ENCODE peak calls at places on chromosomes 2 and 18, in seven cellular contexts. Y is PC-3, X is aorta, D is upper lobe of left lung, J is GM12878, S is fibroblast of lung, I is OCI-LY7. T is an unnamed sample.

GRCh38 chr2:68151037-68151436 is 6.7 kb upstream of the PNO1 start:
- DNase-seq in Y (no peak), X (no peak), D (no peak), J (no peak), S (no peak), I (peak; percentile 17), T (no peak)

GRCh38 chr2:199115169-199115568 is 342.6 kb downstream of the SATB2 start:
- DNase-seq in Y (no peak), X (no peak), D (no peak), J (no peak), S (no peak), I (no peak), T (no peak)

GRCh38 chr2:176699098-176699497 is 429.9 kb downstream of the MTX2 start:
- DNase-seq in Y (no peak), X (no peak), D (no peak), J (no peak), S (no peak), I (no peak), T (no peak)

GRCh38 chr18:36814994-36815393 is 13.8 kb downstream of the TPGS2 start:
- DNase-seq in Y (no peak), X (no peak), D (no peak), J (no peak), S (no peak), I (no peak), T (no peak)

GRCh38 chr2:135657806-135658582 is 83.7 kb upstream of the UBXN4 start:
- DNase-seq in Y (no peak), X (no peak), D (no peak), J (peak; percentile 38), S (no peak), I (no peak), T (no peak)

GRCh38 chr2:39264733-39265132 is 21.0 kb upstream of the CDKL4 start:
- DNase-seq in Y (no peak), X (no peak), D (no peak), J (no peak), S (no peak), I (peak; percentile 80), T (no peak)

GRCh38 chr2:128444044-128444771 is 125.5 kb upstream of the HS6ST1 start:
- DNase-seq in Y (no peak), X (no peak), D (no peak), J (no peak), S (no peak), I (no peak), T (no peak)

GRCh38 chr18:79547413-79548076 is 132.1 kb upstream of the CTDP1 start:
- DNase-seq in Y (no peak), X (peak; percentile 28), D (peak; percentile 14), J (no peak), S (no peak), I (no peak), T (no peak)

GRCh38 chr2:85852979-85853498 is 35.8 kb downstream of the ST3GAL5 start:
- DNase-seq in Y (no peak), X (peak; percentile 67), D (peak; percentile 54), J (peak; percentile 88), S (no peak), I (peak; percentile 25), T (no peak)

GRCh38 chr2:73494031-73494430 is 108.4 kb downstream of the ALMS1 start:
- DNase-seq in Y (peak; percentile 34), X (no peak), D (no peak), J (no peak), S (peak; percentile 81), I (no peak), T (peak; percentile 72)

GRCh38 chr2:73987109-73987947 is 2.6 kb downstream of the TET3 start:
- DNase-seq in Y (peak; percentile 54), X (peak; percentile 69), D (peak; percentile 79), J (no peak), S (peak; percentile 58), I (no peak), T (peak; percentile 45)

GRCh38 chr2:28652217-28652616 is 99.4 kb upstream of the PPP1CB start:
- DNase-seq in Y (peak; percentile 65), X (no peak), D (no peak), J (no peak), S (peak; percentile 71), I (no peak), T (peak; percentile 63)

GRCh38 chr2:25420820-25421237 is 79.1 kb upstream of the DNMT3A start:
- DNase-seq in Y (no peak), X (no peak), D (no peak), J (peak; percentile 93), S (no peak), I (peak; percentile 71), T (no peak)

GRCh38 chr2:74481961-74482800 is 617 bp downstream of the CCDC142 start:
- DNase-seq in Y (peak; percentile 37), X (peak; percentile 83), D (peak; percentile 53), J (no peak), S (peak; percentile 36), I (peak; percentile 76), T (no peak)

GRCh38 chr2:55099878-55100820 is 49.9 kb upstream of the RTN4 start:
- DNase-seq in Y (peak; percentile 53), X (no peak), D (no peak), J (no peak), S (peak; percentile 77), I (peak; percentile 52), T (peak; percentile 74)

GRCh38 chr2:55097083-55097461 is 46.8 kb upstream of the RTN4 start:
- DNase-seq in Y (no peak), X (no peak), D (no peak), J (no peak), S (no peak), I (no peak), T (no peak)

GRCh38 chr2:55096586-55096985 is 46.3 kb upstream of the RTN4 start:
- DNase-seq in Y (no peak), X (no peak), D (no peak), J (no peak), S (no peak), I (no peak), T (no peak)

GRCh38 chr2:55099493-55099877 is 49.2 kb upstream of the RTN4 start:
- DNase-seq in Y (no peak), X (no peak), D (no peak), J (no peak), S (no peak), I (no peak), T (no peak)

GRCh38 chr2:55097462-55098410 is 47.5 kb upstream of the RTN4 start:
- DNase-seq in Y (no peak), X (no peak), D (no peak), J (no peak), S (peak; percentile 79), I (no peak), T (peak; percentile 73)
- H3K27ac ChIP-seq in Y (no peak overlapping the region), X (peak overlapping the region; percentile 7), D (peak overlapping the region; percentile 85), J (no peak overlapping the region), S (no peak overlapping the region), I (no peak overlapping the region), T (no peak overlapping the region)

DNA sequence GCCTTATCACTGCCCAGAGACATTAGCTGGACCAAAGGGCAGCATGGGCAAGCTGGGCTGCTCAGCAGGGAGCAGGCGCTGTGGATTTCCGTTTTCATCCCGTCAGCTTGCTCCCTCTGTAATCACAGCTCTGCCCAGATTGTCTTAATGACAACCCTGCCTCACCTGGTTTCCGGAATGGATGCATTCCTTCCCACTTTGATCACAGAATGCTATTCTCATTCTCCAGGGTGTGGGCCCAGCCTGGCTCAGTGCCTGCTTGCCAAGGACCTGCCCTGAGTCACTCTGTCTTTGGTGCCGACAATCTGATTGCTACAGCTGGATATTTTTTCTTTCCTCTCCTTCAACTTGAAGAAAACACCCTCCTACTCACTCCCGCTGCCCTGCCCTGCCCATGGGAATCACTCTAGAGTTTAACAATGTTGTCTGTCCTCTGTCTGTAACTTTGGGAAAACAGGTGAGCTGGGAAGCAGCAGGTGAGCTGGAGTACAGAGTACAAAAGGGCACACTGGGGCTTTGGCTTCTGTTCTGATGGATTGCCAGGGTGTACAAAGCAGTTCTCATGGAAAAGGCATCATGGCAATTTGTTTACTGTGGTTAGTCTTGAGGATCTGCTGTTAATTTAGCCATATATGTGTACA is 27.2 kb upstream of the FAM136A start:
- DNase-seq in Y (peak; percentile 97), X (no peak), D (peak; percentile 70), J (no peak), S (peak; percentile 33), I (no peak), T (peak; percentile 20)
- H3K27ac ChIP-seq in Y (peak overlapping the region; percentile 76), X (no peak overlapping the region), D (peak overlapping the region; percentile 8), J (no peak overlapping the region), S (no peak overlapping the region), I (no peak overlapping the region), T (no peak overlapping the region)

GRCh38 chr2:237549216-237550056 is 16.9 kb upstream of the PRLH start:
- DNase-seq in Y (no peak), X (no peak), D (no peak), J (no peak), S (no peak), I (no peak), T (no peak)

GRCh38 chr2:237550057-237550415 is 16.3 kb upstream of the PRLH start:
- DNase-seq in Y (no peak), X (no peak), D (no peak), J (no peak), S (no peak), I (no peak), T (no peak)

GRCh38 chr2:237546876-237547395 is 19.4 kb upstream of the PRLH start:
- DNase-seq in Y (no peak), X (no peak), D (peak; percentile 51), J (no peak), S (no peak), I (no peak), T (no peak)

GRCh38 chr2:237547841-237548416 is 18.4 kb upstream of the PRLH start:
- DNase-seq in Y (no peak), X (no peak), D (no peak), J (no peak), S (no peak), I (no peak), T (no peak)

GRCh38 chr2:237546040-237546875 is 20.1 kb upstream of the PRLH start:
- DNase-seq in Y (no peak), X (no peak), D (no peak), J (no peak), S (no peak), I (no peak), T (no peak)
- H3K27ac ChIP-seq in Y (no peak overlapping the region), X (no peak overlapping the region), D (no peak overlapping the region), J (no peak overlapping the region), S (no peak overlapping the region), I (no peak overlapping the region), T (no peak overlapping the region)

GRCh38 chr2:173075056-173075780 is 428 bp upstream of the MAP3K20 start:
- DNase-seq in Y (peak; percentile 33), X (no peak), D (no peak), J (no peak), S (no peak), I (no peak), T (no peak)
- H3K27ac ChIP-seq in Y (peak overlapping the region; percentile 86), X (peak overlapping the region; percentile 97), D (peak overlapping the region; percentile 88), J (peak overlapping the region; percentile 91), S (peak overlapping the region; percentile 97), I (peak overlapping the region; percentile 39), T (peak overlapping the region; percentile 96)

DNA sequence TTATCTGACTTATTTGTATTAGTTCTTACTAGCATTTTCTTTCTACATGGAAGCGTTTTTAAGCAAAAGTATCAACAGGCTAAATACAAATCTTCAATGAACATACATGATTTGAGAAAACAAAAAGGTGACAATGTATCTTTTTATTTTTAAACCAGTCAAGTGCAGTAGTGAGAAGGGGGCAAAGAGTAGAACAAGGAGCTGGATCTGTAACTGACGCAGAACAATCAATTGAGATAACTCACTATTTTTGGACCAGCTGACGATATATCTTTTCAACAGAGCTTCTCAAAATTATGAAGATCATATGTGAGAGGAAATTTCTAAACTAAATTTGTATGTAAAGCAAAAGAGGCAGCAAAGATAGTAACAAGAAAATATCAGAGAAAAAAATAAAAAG is 15.5 kb downstream of the NCKAP1 start:
- DNase-seq in Y (no peak), X (no peak), D (no peak), J (no peak), S (no peak), I (no peak), T (no peak)
- H3K27ac ChIP-seq in Y (no peak overlapping the region), X (no peak overlapping the region), D (no peak overlapping the region), J (no peak overlapping the region), S (no peak overlapping the region), I (no peak overlapping the region), T (no peak overlapping the region)